ENCODE peak calls at places on chromosomes 4 and X, in five cellular contexts. R, Z, N, B and A are unnamed samples.

GRCh38 chrX:48511561-48511960 is 2.8 kb downstream of the PORCN start:
- DNase-seq in R (no peak), Z (no peak), N (no peak), B (no peak), A (no peak)

GRCh38 chrX:112048707-112049106 is 33.9 kb downstream of the TRPC5 start:
- DNase-seq in R (no peak), Z (no peak), N (no peak), B (no peak), A (no peak)

GRCh38 chr4:144599621-144600020 is 46.3 kb upstream of the HHIP start:
- DNase-seq in R (no peak), Z (no peak), N (no peak), B (no peak), A (no peak)

GRCh38 chr4:98583265-98583664 is 75.1 kb downstream of the TSPAN5 start:
- DNase-seq in R (no peak), Z (no peak), N (no peak), B (no peak), A (no peak)

GRCh38 chr4:29277381-29277780 is 1442.8 kb upstream of the PCDH7 start:
- DNase-seq in R (no peak), Z (no peak), N (no peak), B (no peak), A (no peak)

GRCh38 chr4:34791224-34791623 is 1453.1 kb downstream of the ARAP2 start:
- DNase-seq in R (no peak), Z (no peak), N (no peak), B (no peak), A (no peak)

GRCh38 chr4:102726068-102726467 is 34.7 kb downstream of the MANBA start:
- DNase-seq in R (no peak), Z (no peak), N (no peak), B (no peak), A (no peak)

GRCh38 chr4:89226665-89227572 is 80.7 kb downstream of the GPRIN3 start:
- DNase-seq in R (peak; percentile 26), Z (peak; percentile 79), N (peak; percentile 84), B (no peak), A (peak; percentile 68)

GRCh38 chr4:169142906-169143305 is 127.8 kb downstream of the SH3RF1 start:
- DNase-seq in R (no peak), Z (no peak), N (no peak), B (no peak), A (no peak)

GRCh38 chr4:169142390-169142789 is 128.4 kb downstream of the SH3RF1 start:
- DNase-seq in R (no peak), Z (no peak), N (no peak), B (no peak), A (no peak)

GRCh38 chr4:169147217-169147616 is 123.5 kb downstream of the SH3RF1 start:
- DNase-seq in R (no peak), Z (no peak), N (no peak), B (no peak), A (no peak)

GRCh38 chr4:169143335-169143734 is 127.4 kb downstream of the SH3RF1 start:
- DNase-seq in R (no peak), Z (no peak), N (no peak), B (no peak), A (no peak)

GRCh38 chr4:169144061-169144600 is 126.6 kb downstream of the SH3RF1 start:
- DNase-seq in R (no peak), Z (no peak), N (no peak), B (no peak), A (no peak)
- TF ChIP-seq CTCF in R (no peak), Z (no peak), N (no peak), B (no peak), A (no peak)

GRCh38 chrX:16612257-16612987 is 37.5 kb upstream of the S100G start:
- DNase-seq in R (no peak), Z (no peak), N (no peak), B (no peak), A (no peak)
- H3K27ac ChIP-seq in R (no peak overlapping the region), Z (no peak overlapping the region), N (no peak overlapping the region), B (no peak overlapping the region), A (no peak overlapping the region)

GRCh38 chrX:129706395-129707072 is 32.2 kb upstream of the XPNPEP2 start:
- DNase-seq in R (peak; percentile 62), Z (no peak), N (no peak), B (no peak), A (peak; percentile 59)

GRCh38 chrX:129705377-129705925 is 33.3 kb upstream of the XPNPEP2 start:
- DNase-seq in R (no peak), Z (no peak), N (no peak), B (no peak), A (no peak)

GRCh38 chrX:129704491-129704890 is 34.3 kb upstream of the XPNPEP2 start:
- DNase-seq in R (no peak), Z (no peak), N (no peak), B (no peak), A (no peak)

GRCh38 chrX:129701624-129702069 is 37.1 kb upstream of the XPNPEP2 start:
- DNase-seq in R (peak; percentile 66), Z (peak; percentile 79), N (peak; percentile 90), B (peak; percentile 36), A (peak; percentile 79)

DNA sequence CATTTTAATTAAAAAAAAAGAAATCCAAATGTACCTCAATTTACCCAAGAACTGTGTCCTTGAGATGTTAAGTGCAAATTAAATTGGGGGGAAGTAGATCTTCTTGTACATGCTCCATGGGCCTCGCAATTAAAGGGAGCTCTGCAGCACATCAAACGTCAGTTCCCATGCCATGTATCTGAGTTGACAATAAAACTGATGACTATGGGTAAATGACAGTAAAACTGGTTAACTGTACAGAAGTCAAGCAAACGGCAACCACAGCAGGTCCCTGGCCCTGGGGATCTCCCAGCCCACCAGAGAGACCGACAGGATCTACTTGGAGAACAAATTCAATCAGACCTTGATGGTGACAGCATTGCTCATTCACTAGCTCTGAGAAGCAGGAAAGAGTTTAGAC is 32.8 kb upstream of the XPNPEP2 start:
- DNase-seq in R (no peak), Z (no peak), N (no peak), B (no peak), A (no peak)
- TF ChIP-seq CTCF in R (no peak), Z (no peak), N (no peak), B (no peak), A (no peak)

DNA sequence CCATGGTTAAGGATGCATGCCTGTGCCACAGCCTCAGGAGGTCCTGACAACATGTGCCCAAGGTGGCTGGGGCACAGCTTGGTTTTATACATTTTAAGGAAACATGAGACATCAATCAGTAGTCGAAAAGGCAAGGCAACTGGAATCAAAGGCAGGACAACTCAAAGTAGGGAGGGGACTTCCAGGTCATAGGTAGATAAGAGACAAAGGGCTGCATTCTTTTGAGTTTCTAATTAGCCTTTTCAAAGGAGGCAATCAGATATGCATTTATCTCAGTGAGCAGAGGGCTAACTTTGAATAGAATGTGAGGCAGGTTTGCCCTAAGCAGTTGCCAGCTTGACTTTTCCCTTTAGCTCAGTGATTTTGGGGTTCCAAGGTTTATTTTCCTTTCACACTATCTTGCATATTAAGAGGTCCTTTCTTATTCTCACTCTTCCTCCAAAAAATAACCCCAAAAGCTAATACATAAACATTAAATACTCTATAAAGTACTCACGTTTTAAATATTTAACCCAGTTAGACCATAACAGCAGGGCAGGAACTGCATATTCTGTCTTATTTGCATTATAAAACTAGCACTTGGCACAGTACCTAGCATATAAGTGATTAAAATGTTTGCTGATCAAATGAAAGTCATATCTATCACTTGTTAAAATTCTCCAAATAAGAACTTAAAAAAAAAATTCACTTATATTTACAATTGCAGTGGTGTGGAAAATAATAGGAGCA is 36.3 kb upstream of the UGT8 start:
- DNase-seq in R (no peak), Z (no peak), N (no peak), B (no peak), A (no peak)
- H3K27ac ChIP-seq in R (no peak overlapping the region), Z (no peak overlapping the region), N (no peak overlapping the region), B (no peak overlapping the region), A (no peak overlapping the region)

DNA sequence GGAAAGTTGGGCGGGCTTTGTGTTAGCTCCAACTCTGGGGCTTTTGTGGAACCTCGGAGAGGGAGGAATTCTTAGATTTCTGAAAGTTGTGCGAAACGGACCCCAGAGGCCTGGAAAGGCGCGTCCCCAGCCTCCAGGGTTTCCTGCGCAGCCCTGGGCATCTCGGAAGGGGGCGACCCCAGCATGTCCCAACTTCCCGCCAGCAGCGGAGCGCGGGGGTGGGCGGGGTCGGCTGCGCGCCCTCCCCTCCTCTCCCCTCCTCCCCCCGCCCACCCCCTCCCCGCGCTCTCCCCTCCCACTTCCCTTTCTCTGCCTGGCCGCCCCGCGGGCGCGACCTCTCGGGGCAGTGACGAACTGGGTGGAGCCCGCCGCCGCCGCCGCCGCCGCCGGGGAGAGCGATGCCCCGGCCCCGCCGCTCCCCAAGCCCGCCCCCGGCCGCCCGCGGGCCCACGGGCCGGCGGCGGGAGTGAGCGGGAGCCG is 16.8 kb downstream of the PTTG2 start:
- DNase-seq in R (peak; percentile 86), Z (peak; percentile 79), N (peak; percentile 91), B (peak; percentile 60), A (peak; percentile 84)
- TF ChIP-seq CTCF in R (no peak), Z (peak; percentile 41), N (no peak), B (no peak), A (no peak)

GRCh38 chr4:122650148-122650547 is 29.3 kb upstream of the IL21 start:
- DNase-seq in R (no peak), Z (no peak), N (no peak), B (no peak), A (no peak)
- H3K27ac ChIP-seq in R (no peak overlapping the region), Z (no peak overlapping the region), N (no peak overlapping the region), B (no peak overlapping the region), A (no peak overlapping the region)

DNA sequence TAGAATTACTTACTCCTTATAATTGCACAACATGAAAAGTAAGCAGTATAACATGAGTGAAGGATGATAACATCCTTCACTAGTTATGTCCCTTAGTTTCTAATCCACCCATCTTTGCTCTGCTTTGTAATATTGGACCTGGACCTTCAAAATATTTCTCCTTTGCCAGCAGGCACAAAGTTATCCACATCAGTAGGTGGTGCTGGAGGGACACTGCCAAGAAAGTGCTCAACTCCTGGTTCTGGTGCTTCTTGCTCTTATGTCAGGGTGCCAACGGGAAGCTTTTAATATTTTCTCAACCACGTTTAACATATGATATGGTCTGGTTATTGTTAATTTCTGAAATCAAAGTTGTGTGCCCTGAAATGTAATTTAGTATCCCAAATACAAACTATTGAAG is 49.1 kb downstream of the TMEM165 start:
- DNase-seq in R (no peak), Z (no peak), N (no peak), B (no peak), A (no peak)
- TF ChIP-seq CTCF in R (no peak), Z (peak; percentile 41), N (no peak), B (no peak), A (peak; percentile 46)